ENCODE peak calls at places on chromosomes 16 and 17, in eight cellular contexts. J is ascending aorta, E is stomach, B is fibroblast of lung, Y is vagina, K is heart left ventricle, N is Peyer's patch, C is mucosa of descending colon. H is an unnamed sample.
A peak's percentile ranks its signal among the peaks of the same experiment; 100 is the strongest.

GRCh38 chr16:54934536-54935410 is 4.1 kb downstream of the IRX5 start:
- DNase-seq in E (no peak), Y (no peak), B (no peak), N (no peak), J (no peak), K (no peak), C (no peak), H (peak; percentile 63)

GRCh38 chr17:68343976-68344375 is 52.7 kb downstream of the ARSG start:
- DNase-seq in C (no peak), K (no peak), N (no peak), Y (no peak), B (no peak), E (no peak), J (no peak), H (no peak)

GRCh38 chr16:35572186-35572585 is 2112.8 kb downstream of the TP53TG3F start:
- DNase-seq in J (no peak), C (no peak), Y (no peak), E (no peak), N (no peak), K (no peak), B (no peak), H (no peak)

GRCh38 chr16:51465026-51465425 is 314.0 kb upstream of the SALL1 start:
- DNase-seq in E (no peak), K (no peak), N (no peak), C (no peak), Y (no peak), J (no peak), B (peak; percentile 36), H (no peak)

GRCh38 chr17:15920758-15921239 is 24.1 kb upstream of the ADORA2B start:
- DNase-seq in Y (no peak), C (no peak), B (peak; percentile 91), E (no peak), N (no peak), K (no peak), J (no peak), H (no peak)

GRCh38 chr16:4373356-4373908 is 1.8 kb downstream of the VASN start:
- DNase-seq in J (peak; percentile 69), E (no peak), C (no peak), N (no peak), K (no peak), B (no peak), Y (no peak), H (no peak)

GRCh38 chr17:81044764-81045589 is 10.0 kb downstream of the BAIAP2 start:
- DNase-seq in J (peak; percentile 84), K (peak; percentile 88), C (peak; percentile 85), N (no peak), E (peak; percentile 69), B (peak; percentile 61), Y (no peak), H (peak; percentile 89)

GRCh38 chr17:55321507-55322064 is 56.8 kb downstream of the HLF start:
- DNase-seq in Y (no peak), B (no peak), K (no peak), N (no peak), E (no peak), C (no peak), J (no peak), H (no peak)

DNA sequence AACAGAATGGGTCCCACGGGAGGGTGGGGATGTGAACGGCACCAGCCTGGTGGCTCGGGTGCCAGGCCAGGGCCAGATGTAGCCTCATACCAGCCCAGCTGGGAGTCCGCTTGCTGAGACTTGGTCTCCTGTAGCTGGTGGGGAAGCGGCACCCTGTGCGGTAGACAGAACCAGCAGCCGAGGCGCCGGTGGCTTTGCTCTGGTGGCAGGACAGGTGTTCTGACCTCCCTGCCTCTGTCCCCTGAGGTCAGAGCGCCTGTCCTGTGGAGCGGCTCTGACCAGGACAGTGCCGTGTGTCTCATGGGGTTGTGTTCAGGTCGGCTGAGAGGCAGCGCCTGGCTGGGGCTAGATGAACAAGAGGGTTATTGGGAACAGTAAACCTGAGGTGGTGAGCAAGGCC is 20.1 kb downstream of the RAB40C start:
- DNase-seq in N (no peak), C (no peak), J (no peak), Y (no peak), E (no peak), K (no peak), B (no peak), H (no peak)
- H3K9me3 ChIP-seq in N (no peaks in the 10 kb centered on the region), C (no peaks in the 10 kb centered on the region), J (no peaks in the 10 kb centered on the region), Y (no peaks in the 10 kb centered on the region), E (no peaks in the 10 kb centered on the region), K (peaks cover 3% of the 10 kb centered on the region), B (no peaks in the 10 kb centered on the region), H (no peaks in the 10 kb centered on the region)

GRCh38 chr17:47009759-47010594 is 30.9 kb upstream of the RPRML start:
- DNase-seq in Y (no peak), N (no peak), E (no peak), J (no peak), B (no peak), K (no peak), C (no peak), H (no peak)
- TF ChIP-seq CTCF in Y (no peak), N (no peak), E (no peak), J (no peak), B (no peak), K (no peak), C (no peak), H (no peak)

GRCh38 chr16:81347425-81347824 is 32.7 kb downstream of the GAN start:
- DNase-seq in J (no peak), E (no peak), C (no peak), B (no peak), Y (no peak), N (no peak), K (no peak), H (no peak)
- H3K9me3 ChIP-seq in J (peaks cover 17% of the 10 kb centered on the region), E (peaks cover 4% of the 10 kb centered on the region), C (peaks cover 35% of the 10 kb centered on the region), B (no peaks in the 10 kb centered on the region), Y (peaks cover 12% of the 10 kb centered on the region), N (no peaks in the 10 kb centered on the region), K (peaks cover 35% of the 10 kb centered on the region), H (peaks cover 28% of the 10 kb centered on the region)

GRCh38 chr16:71428385-71428784 is 13.5 kb downstream of the TLE7 start:
- DNase-seq in E (no peak), Y (no peak), B (no peak), C (no peak), K (no peak), N (no peak), J (no peak), H (no peak)

GRCh38 chr16:71424626-71425025 is 17.2 kb downstream of the TLE7 start:
- DNase-seq in B (no peak), N (no peak), K (no peak), Y (no peak), J (no peak), E (no peak), C (no peak), H (no peak)

GRCh38 chr16:71426880-71427615 is 14.8 kb downstream of the TLE7 start:
- DNase-seq in C (no peak), E (no peak), K (no peak), J (no peak), B (no peak), Y (no peak), N (no peak), H (no peak)

GRCh38 chr16:71425746-71426068 is 16.1 kb downstream of the TLE7 start:
- DNase-seq in C (no peak), K (no peak), E (no peak), Y (no peak), B (no peak), N (no peak), J (no peak), H (no peak)

DNA sequence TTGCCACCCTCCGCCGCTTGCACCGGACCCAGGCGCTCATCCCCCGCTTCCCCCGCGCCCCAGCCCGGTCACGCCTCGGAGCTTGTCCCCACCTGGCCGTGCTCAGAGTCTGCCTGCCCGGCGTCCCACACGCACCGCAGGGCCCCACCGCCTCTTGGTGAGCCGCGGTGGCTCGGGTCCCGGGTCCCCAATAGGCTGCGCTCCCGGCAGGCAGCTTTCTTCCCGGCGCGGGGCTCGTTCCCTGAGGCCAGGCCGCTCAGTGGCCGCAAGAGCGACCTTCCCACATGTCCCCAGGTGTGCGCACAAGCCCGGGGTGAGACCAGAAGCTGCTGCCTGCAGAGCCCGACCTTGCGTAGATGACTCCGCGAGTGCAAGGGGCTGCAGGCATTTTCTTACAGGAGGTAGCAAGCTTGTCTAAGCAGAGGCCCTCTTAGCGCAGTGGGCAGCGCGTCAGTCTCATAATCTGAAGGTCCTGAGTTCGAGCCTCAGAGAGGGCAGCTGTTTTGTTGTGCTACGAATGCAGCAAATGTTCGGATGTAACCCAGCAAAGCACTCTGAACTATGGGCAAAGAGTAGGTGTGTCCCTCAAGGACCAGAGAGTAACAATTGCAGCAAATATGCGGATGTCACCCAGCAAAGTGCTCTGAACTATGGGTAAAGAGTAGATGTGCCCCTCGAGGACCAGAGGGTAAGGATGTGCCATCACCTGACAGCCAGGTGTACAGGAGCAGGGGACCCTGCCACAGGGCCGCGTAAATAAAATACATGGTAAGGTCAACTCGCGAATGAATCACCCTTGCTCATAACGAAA is 15.6 kb downstream of the TLE7 start:
- DNase-seq in C (no peak), E (no peak), B (peak; percentile 84), N (no peak), J (no peak), K (no peak), Y (no peak), H (no peak)
- TF ChIP-seq CTCF in C (no peak), E (no peak), B (no peak), N (no peak), J (no peak), K (no peak), Y (no peak), H (no peak)

GRCh38 chr17:52465407-52465806 is 306.9 kb upstream of the CA10 start:
- DNase-seq in K (no peak), E (no peak), B (no peak), J (no peak), N (no peak), Y (no peak), C (no peak), H (no peak)
- H3K9me3 ChIP-seq in K (no peaks in the 10 kb centered on the region), E (no peaks in the 10 kb centered on the region), B (no peaks in the 10 kb centered on the region), J (no peaks in the 10 kb centered on the region), N (no peaks in the 10 kb centered on the region), Y (no peaks in the 10 kb centered on the region), C (no peaks in the 10 kb centered on the region), H (no peaks in the 10 kb centered on the region)

DNA sequence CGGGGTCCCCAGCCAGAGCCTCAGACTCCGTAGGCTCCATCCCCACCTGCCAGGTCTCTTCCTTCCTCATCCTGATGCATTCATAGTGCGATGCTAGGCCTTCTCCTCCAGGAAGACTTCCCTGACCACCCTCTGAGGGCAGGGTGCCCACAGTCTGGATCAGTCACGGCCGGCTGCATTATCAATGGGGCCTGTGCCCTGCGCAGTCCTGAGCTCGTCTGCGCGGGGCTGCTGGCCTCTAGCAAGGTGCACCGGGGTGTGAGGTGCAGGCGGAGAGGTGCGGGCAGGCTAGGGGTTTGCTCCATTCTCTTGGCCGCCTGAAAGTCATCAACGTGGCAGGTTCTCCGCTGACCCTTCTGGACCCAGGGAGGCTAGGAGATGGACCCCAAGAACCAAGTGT is 56.9 kb upstream of the ACSF3 start:
- DNase-seq in B (no peak), C (no peak), N (no peak), J (no peak), K (no peak), Y (no peak), E (no peak), H (peak; percentile 31)
- TF ChIP-seq CTCF in B (no peak), C (no peak), N (no peak), J (no peak), K (no peak), Y (no peak), E (no peak), H (no peak)

GRCh38 chr16:5581428-5581827 is 483.8 kb upstream of the EEF2KMT start:
- DNase-seq in Y (no peak), N (no peak), C (no peak), K (no peak), J (no peak), E (no peak), B (no peak), H (no peak)
- H3K9me3 ChIP-seq in Y (no peaks in the 10 kb centered on the region), N (no peaks in the 10 kb centered on the region), C (no peaks in the 10 kb centered on the region), K (no peaks in the 10 kb centered on the region), J (no peaks in the 10 kb centered on the region), E (no peaks in the 10 kb centered on the region), B (no peaks in the 10 kb centered on the region), H (no peaks in the 10 kb centered on the region)